ENCODE peak calls at places on chromosomes 7 and 10, in ten cellular contexts. F is cerebellum; Y is EL; H is cardiac muscle cell; E is heart right ventricle; X is globus pallidus; Z is LHCN-M2; V is NCI-H774; I is thoracic aorta; D is stimulated activated CD4-positive, alpha-beta T cell treated with anti-CD3 and anti-CD28 coated beads, Interleukin-4, amount 100 ng/mL, for 1 hour. R is an unnamed sample.

GRCh38 chr7:105496501-105496900 is 25.6 kb downstream of the PUS7 start:
- DNase-seq in D (no peak), F (no peak), Y (peak; percentile 65), V (no peak), H (peak; percentile 60), I (no peak), E (no peak), X (no peak), Z (peak; percentile 17), R (no peak)

GRCh38 chr10:96683710-96684109 is 36.6 kb downstream of the PIK3AP1 start:
- DNase-seq in V (no peak), E (no peak), F (no peak), Z (no peak), H (no peak), I (no peak), X (no peak), Y (no peak), D (no peak), R (no peak)

GRCh38 chr10:73588656-73589055 is 2.5 kb downstream of the USP54 start:
- DNase-seq in I (no peak), D (no peak), X (peak; percentile 48), H (peak; percentile 63), F (no peak), V (no peak), Y (no peak), E (no peak), Z (no peak), R (no peak)

GRCh38 chr7:100430450-100431285 is 1.0 kb downstream of the MEPCE start:
- DNase-seq in H (peak; percentile 30), I (no peak), F (no peak), Y (peak; percentile 33), E (no peak), Z (no peak), V (no peak), X (no peak), D (peak; percentile 57), R (no peak)

GRCh38 chr7:140260767-140261486 is 84.1 kb upstream of the KDM7A start:
- DNase-seq in Z (no peak), Y (no peak), X (peak; percentile 82), H (no peak), D (no peak), V (peak; percentile 85), E (peak; percentile 14), F (no peak), I (no peak), R (no peak)

GRCh38 chr10:124168991-124169826 is 75.8 kb upstream of the CHST15 start:
- DNase-seq in Y (no peak), V (no peak), H (no peak), F (no peak), D (no peak), I (no peak), E (no peak), Z (no peak), X (no peak), R (no peak)

GRCh38 chr10:1379601-1380000 is 323.4 kb downstream of the WDR37 start:
- DNase-seq in V (no peak), I (no peak), Y (no peak), H (no peak), E (no peak), F (no peak), Z (no peak), D (no peak), X (no peak), R (no peak)

GRCh38 chr7:101172854-101173751 is 7.0 kb downstream of the NAT16 start:
- DNase-seq in Y (peak; percentile 87), V (peak; percentile 71), F (no peak), X (no peak), E (peak; percentile 55), H (peak; percentile 65), D (no peak), I (no peak), Z (peak; percentile 81), R (no peak)

GRCh38 chr7:95478139-95479037 is 7.4 kb upstream of the ASB4 start:
- DNase-seq in H (peak; percentile 80), Y (peak; percentile 43), E (peak; percentile 14), F (no peak), Z (peak; percentile 82), D (no peak), V (peak; percentile 9), X (peak; percentile 70), I (no peak), R (no peak)

GRCh38 chr10:62759599-62760175 is 44.8 kb upstream of the ADO start:
- DNase-seq in E (no peak), Z (peak; percentile 55), Y (no peak), I (no peak), H (no peak), F (no peak), D (no peak), V (no peak), X (no peak), R (no peak)

GRCh38 chr10:32943854-32944661 is 14.0 kb downstream of the ITGB1 start:
- DNase-seq in X (no peak), H (no peak), Y (no peak), Z (no peak), V (no peak), F (no peak), D (no peak), I (no peak), E (no peak), R (no peak)

GRCh38 chr7:56105508-56105907 is 768 bp downstream of the CHCHD2 start:
- DNase-seq in E (no peak), I (no peak), D (no peak), X (no peak), Y (peak; percentile 79), H (peak; percentile 64), V (peak; percentile 5), Z (peak; percentile 74), F (no peak), R (no peak)

GRCh38 chr10:119637631-119638030 is 13.5 kb upstream of the BAG3 start:
- DNase-seq in I (no peak), F (no peak), D (no peak), E (no peak), X (no peak), H (no peak), Z (no peak), V (no peak), Y (no peak), R (no peak)

GRCh38 chr7:23469961-23470250 is 385 bp downstream of the IGF2BP3 start:
- DNase-seq in F (no peak), Y (no peak), V (no peak), D (no peak), Z (no peak), X (no peak), H (no peak), I (no peak), E (no peak), R (no peak)

GRCh38 chr10:119273413-119273812 is 66.0 kb downstream of the GRK5 start:
- DNase-seq in F (no peak), X (no peak), Y (no peak), D (no peak), I (no peak), V (no peak), E (no peak), H (no peak), Z (no peak), R (no peak)

GRCh38 chr10:32256613-32257437 is 90.1 kb downstream of the EPC1 start:
- DNase-seq in D (peak; percentile 66), H (peak; percentile 57), E (peak; percentile 70), X (peak; percentile 75), Y (peak; percentile 57), V (peak; percentile 45), Z (peak; percentile 43), F (peak; percentile 68), I (no peak), R (peak; percentile 54)

GRCh38 chr7:48144291-48144768 is 26.9 kb upstream of the ABCA13 start:
- DNase-seq in Y (no peak), E (no peak), F (no peak), Z (no peak), I (no peak), H (no peak), D (no peak), V (peak; percentile 5), X (no peak), R (no peak)

GRCh38 chr10:11403116-11403515 is 208.3 kb downstream of the USP6NL start:
- DNase-seq in Z (no peak), H (no peak), F (no peak), Y (no peak), E (no peak), I (no peak), X (no peak), D (peak; percentile 36), V (no peak), R (no peak)

GRCh38 chr7:98116656-98117461 is 10.2 kb downstream of the LMTK2 start:
- DNase-seq in X (no peak), D (no peak), Z (no peak), H (peak; percentile 23), V (no peak), E (no peak), I (no peak), F (no peak), Y (peak; percentile 42), R (no peak)

GRCh38 chr10:95400789-95401188 is 110.0 kb upstream of the PDLIM1 start:
- DNase-seq in H (peak; percentile 12), E (no peak), V (no peak), Z (no peak), X (no peak), D (no peak), I (no peak), F (no peak), Y (no peak), R (no peak)

R was measured in NCI-H1694 treated with DMSO at 0.1 percent for 48 hours.